ENCODE peak calls at places on chromosome 6, in five cellular contexts. Q, I, V, W and D are unnamed samples.

GRCh38 chr6:5695260-5696245 is 311.2 kb downstream of the NRN1 start:
- DNase-seq in Q (peak), I (no peak), V (no peak), W (no peak), D (no peak)

GRCh38 chr6:144793744-144794143 is 508.6 kb downstream of the UTRN start:
- DNase-seq in Q (no peak), I (no peak), V (no peak), W (no peak), D (no peak)

GRCh38 chr6:41936073-41936837 is 5.4 kb downstream of the CCND3 start:
- DNase-seq in Q (peak), I (peak), V (peak), W (peak), D (peak)

GRCh38 chr6:74466572-74466971 is 739.3 kb downstream of the COL12A1 start:
- DNase-seq in Q (no peak), I (no peak), V (no peak), W (no peak), D (no peak)

GRCh38 chr6:20211941-20212391 is 303 bp downstream of the MBOAT1 start:
- DNase-seq in Q (no peak), I (no peak), V (peak), W (no peak), D (no peak)

GRCh38 chr6:158460602-158461092 is 99.2 kb upstream of the TMEM181 start:
- DNase-seq in Q (peak), I (no peak), V (no peak), W (no peak), D (no peak)

GRCh38 chr6:26211963-26212362 is 124.7 kb downstream of the HFE start:
- DNase-seq in Q (no peak), I (no peak), V (no peak), W (no peak), D (no peak)

GRCh38 chr6:10418361-10418861 is 3.5 kb upstream of the TFAP2A start:
- DNase-seq in Q (no peak), I (no peak), V (no peak), W (no peak), D (no peak)

GRCh38 chr6:138493413-138493812 is 5.9 kb downstream of the NHSL1 start:
- DNase-seq in Q (peak), I (no peak), V (no peak), W (no peak), D (no peak)

GRCh38 chr6:78605909-78606446 is 261.4 kb upstream of the IRAK1BP1 start:
- DNase-seq in Q (peak), I (no peak), V (no peak), W (no peak), D (no peak)

GRCh38 chr6:31179042-31179386 is 8.5 kb upstream of the POU5F1 start:
- DNase-seq in Q (no peak), I (no peak), V (no peak), W (no peak), D (no peak)

GRCh38 chr6:107061125-107062020 is 33.4 kb downstream of the MTRES1 start:
- DNase-seq in Q (peak), I (no peak), V (peak), W (no peak), D (no peak)

GRCh38 chr6:133248241-133249001 is 7.3 kb downstream of the EYA4 start:
- DNase-seq in Q (peak), I (no peak), V (no peak), W (no peak), D (no peak)

DNA sequence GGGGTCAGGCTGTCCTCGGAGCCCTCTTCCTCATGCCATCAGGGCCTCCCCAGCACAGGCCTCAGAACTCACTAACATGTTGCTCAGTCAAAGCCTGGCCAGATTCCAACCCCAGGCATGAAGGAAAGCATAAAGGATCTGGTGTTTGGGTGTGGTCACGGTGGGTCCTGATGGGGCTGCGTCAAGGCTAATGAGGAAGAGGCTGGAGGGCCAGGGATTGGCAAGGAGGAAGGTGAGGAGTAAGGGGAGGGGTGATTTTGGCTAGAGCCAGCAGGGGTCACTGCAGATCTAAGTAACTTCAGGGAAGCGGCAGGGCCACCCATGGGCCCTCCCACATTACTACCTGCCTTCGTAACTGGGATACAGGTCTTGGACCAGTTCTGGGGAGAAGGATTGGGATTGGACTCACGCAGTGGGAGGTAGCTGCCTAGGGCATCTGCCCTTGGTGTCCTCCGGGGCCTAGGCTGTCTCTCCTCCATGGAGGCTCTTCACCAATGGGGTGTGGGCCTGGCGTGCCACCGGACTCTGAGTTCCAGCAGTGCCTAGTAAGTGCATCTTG is 36.2 kb upstream of the MRPS18A start:
- DNase-seq in Q (peak), I (no peak), V (peak), W (peak), D (peak)
- TF ChIP-seq CTCF in Q (peak), I (peak), V (peak), W (peak), D (peak)

GRCh38 chr6:118403036-118403435 is 145.1 kb upstream of the PLN start:
- DNase-seq in Q (peak), I (no peak), V (no peak), W (no peak), D (no peak)

GRCh38 chr6:118410001-118410400 is 138.1 kb upstream of the PLN start:
- DNase-seq in Q (no peak), I (no peak), V (no peak), W (no peak), D (no peak)

GRCh38 chr6:118408863-118409262 is 139.2 kb upstream of the PLN start:
- DNase-seq in Q (no peak), I (no peak), V (no peak), W (no peak), D (no peak)
- TF ChIP-seq CTCF in Q (no peak), I (no peak), V (no peak), W (no peak), D (no peak)

GRCh38 chr6:36027501-36028087 is at the start of gene MAPK14:
- DNase-seq in Q (peak), I (peak), V (peak), W (peak), D (peak)
- TF ChIP-seq CTCF in Q (peak), I (peak), V (peak), W (peak), D (peak)

GRCh38 chr6:142335415-142335814 is 33.6 kb downstream of the ADGRG6 start:
- DNase-seq in Q (no peak), I (no peak), V (no peak), W (no peak), D (no peak)
- TF ChIP-seq CTCF in Q (no peak), I (no peak), V (no peak), W (no peak), D (no peak)

GRCh38 chr6:163443985-163444553 is 29.6 kb downstream of the QKI start:
- DNase-seq in Q (no peak), I (no peak), V (no peak), W (no peak), D (no peak)
- TF ChIP-seq CTCF in Q (no peak), I (no peak), V (no peak), W (no peak), D (peak)

DNA sequence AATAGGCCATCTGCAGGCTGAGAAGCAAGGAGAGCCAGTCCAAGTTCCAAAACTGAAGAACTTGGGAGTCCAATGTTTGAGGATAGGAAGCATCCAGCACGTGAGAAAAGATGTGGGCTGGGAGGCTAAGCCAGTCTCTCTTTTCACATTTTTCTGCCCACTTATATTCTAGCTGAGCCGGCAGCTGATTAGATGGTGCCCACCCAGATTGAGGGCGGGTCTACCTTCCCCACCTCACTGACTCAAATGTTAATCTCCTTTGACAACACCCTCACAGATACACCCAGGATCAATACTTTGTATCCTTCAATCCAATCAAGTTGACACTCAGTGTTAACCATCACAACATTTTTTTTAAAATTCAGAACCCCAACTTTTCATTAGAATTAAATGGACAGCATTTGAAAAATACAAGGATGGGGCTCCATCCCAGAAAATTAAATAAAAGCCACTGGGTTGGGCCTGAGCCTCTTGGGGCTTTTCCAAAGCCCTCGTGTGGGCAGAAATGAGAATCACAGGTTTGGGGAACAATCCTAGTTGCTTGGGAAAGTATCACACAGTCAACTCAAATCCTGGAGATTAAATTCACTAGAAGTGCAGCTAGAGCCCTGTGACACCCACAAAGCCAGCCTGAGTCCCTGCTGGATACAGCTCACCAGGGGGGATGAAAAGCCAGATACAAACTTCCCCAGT is 2.2 kb downstream of the CLDN20 start:
- DNase-seq in Q (no peak), I (no peak), V (no peak), W (no peak), D (no peak)
- TF ChIP-seq CTCF in Q (peak), I (no peak), V (no peak), W (no peak), D (no peak)

DNA sequence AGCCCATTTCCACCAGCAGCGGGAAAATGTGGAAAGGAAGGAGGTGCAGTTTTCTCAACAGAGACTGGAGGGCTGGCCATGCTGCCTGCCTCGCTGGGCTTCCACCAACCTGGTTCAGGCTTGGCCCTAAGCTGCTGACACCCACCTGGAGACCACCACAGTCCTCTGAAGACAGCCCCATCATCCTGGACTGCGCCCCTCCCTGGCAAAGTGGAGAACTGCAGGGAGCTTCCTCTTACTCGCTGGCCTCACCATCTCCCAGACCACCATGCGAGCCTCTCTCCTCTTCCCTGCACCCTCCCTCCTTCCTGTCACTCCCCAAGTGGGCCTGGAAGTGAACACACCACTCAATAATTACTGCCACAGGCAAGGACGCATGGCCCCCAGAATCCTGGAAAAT is 71.5 kb downstream of the PSMG4 start:
- DNase-seq in Q (no peak), I (no peak), V (no peak), W (no peak), D (no peak)
- TF ChIP-seq CTCF in Q (no peak), I (no peak), V (no peak), W (no peak), D (no peak)

GRCh38 chr6:104108587-104108986 is 751.1 kb downstream of the HACE1 start:
- DNase-seq in Q (no peak), I (no peak), V (no peak), W (no peak), D (no peak)

DNA sequence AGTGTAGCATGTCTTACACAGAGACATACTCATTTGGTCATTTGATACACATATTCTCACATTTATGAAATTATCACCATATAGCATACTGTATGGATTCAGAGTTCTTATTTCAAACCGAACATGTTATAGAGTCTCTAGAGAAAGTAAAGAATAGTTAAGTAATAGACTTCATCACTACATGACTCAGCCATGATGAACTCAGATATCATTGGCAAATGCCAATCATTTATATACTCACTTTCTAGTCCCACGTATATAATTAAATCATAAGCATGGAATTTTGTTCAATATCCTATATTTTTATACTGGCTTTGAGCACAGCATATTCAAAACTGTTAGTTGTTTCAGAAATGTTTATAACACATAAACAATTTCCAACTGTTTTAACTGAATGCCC is 749.9 kb downstream of the HACE1 start:
- DNase-seq in Q (no peak), I (no peak), V (no peak), W (no peak), D (no peak)
- TF ChIP-seq CTCF in Q (no peak), I (no peak), V (no peak), W (no peak), D (no peak)

GRCh38 chr6:17331238-17331637 is 50.1 kb downstream of the RBM24 start:
- DNase-seq in Q (no peak), I (no peak), V (no peak), W (no peak), D (no peak)

GRCh38 chr6:17336425-17336824 is 55.3 kb downstream of the RBM24 start:
- DNase-seq in Q (peak), I (no peak), V (no peak), W (no peak), D (no peak)

GRCh38 chr6:17339308-17339670 is 54.1 kb upstream of the CAP2 start:
- DNase-seq in Q (no peak), I (no peak), V (no peak), W (no peak), D (no peak)

GRCh38 chr6:17334265-17334664 is 53.1 kb downstream of the RBM24 start:
- DNase-seq in Q (peak), I (no peak), V (no peak), W (no peak), D (no peak)
- TF ChIP-seq CTCF in Q (no peak), I (no peak), V (no peak), W (no peak), D (no peak)

DNA sequence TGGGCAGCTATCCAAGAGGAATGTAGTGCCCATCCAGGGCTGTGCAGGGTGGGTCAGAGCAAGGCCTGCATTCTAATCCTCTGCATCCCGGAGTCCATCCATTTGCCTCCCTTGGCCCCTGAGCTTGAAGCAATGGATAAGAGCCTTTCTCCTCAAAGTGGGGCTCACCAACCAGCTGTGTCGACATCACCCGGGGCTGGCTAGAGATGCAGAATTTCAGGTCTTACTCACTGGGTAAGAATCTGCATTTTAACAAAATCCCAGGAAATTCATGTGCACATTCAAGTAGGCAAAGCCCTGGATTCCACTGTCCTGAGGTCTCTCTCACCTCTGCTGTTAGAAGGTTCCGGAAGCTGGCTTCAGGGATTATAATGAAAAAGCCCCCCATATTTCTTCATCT is 95.3 kb downstream of the MDGA1 start:
- DNase-seq in Q (peak), I (no peak), V (no peak), W (no peak), D (no peak)
- TF ChIP-seq CTCF in Q (no peak), I (no peak), V (no peak), W (no peak), D (no peak)